ENCODE peak calls at places on chromosomes 12 and 14, in nine cellular contexts. H, X, L, A, E, S, M, G and U are unnamed samples.

GRCh38 chr12:42962384-42962783 is 372.8 kb upstream of the PRICKLE1 start:
- DNase-seq in H (no peak), X (no peak), L (no peak), A (no peak), E (no peak), S (no peak), M (no peak), G (no peak), U (no peak)

GRCh38 chr12:53754633-53755261 is 3.0 kb upstream of the CISTR start:
- DNase-seq in H (no peak), X (no peak), L (peak), A (no peak), E (peak), S (no peak), M (no peak), G (no peak), U (no peak)

GRCh38 chr14:44982594-44982993 is 20.6 kb downstream of the TOGARAM1 start:
- DNase-seq in H (no peak), X (no peak), L (no peak), A (no peak), E (no peak), S (no peak), M (no peak), G (no peak), U (no peak)

GRCh38 chr12:70692681-70693288 is 55.6 kb upstream of the PTPRB start:
- DNase-seq in H (no peak), X (no peak), L (no peak), A (no peak), E (peak), S (no peak), M (no peak), G (no peak), U (no peak)

GRCh38 chr12:57765698-57766463 is 997 bp downstream of the CYP27B1 start:
- DNase-seq in H (peak), X (no peak), L (no peak), A (no peak), E (peak), S (no peak), M (no peak), G (no peak), U (no peak)

GRCh38 chr12:29889737-29890136 is 106.0 kb upstream of the TMTC1 start:
- DNase-seq in H (peak), X (peak), L (peak), A (peak), E (peak), S (no peak), M (peak), G (no peak), U (peak)

GRCh38 chr14:50668008-50668851 is at the start of gene SAV1:
- DNase-seq in H (peak), X (peak), L (peak), A (peak), E (peak), S (peak), M (peak), G (no peak), U (no peak)

GRCh38 chr12:52164624-52165023 is 27.2 kb downstream of the KRT80 start:
- DNase-seq in H (no peak), X (no peak), L (no peak), A (no peak), E (peak), S (no peak), M (no peak), G (no peak), U (no peak)

GRCh38 chr14:72898448-72898847 is 4.5 kb upstream of the DPF3 start:
- DNase-seq in H (no peak), X (no peak), L (no peak), A (no peak), E (no peak), S (no peak), M (no peak), G (no peak), U (no peak)

GRCh38 chr12:49947593-49948226 is 2.8 kb upstream of the AQP2 start:
- DNase-seq in H (no peak), X (no peak), L (no peak), A (no peak), E (no peak), S (no peak), M (no peak), G (no peak), U (no peak)

GRCh38 chr12:26056335-26056734 is 68.5 kb downstream of the BHLHE41 start:
- DNase-seq in H (peak), X (no peak), L (no peak), A (no peak), E (peak), S (no peak), M (no peak), G (no peak), U (no peak)

GRCh38 chr12:40646456-40646855 is 45.8 kb upstream of the CNTN1 start:
- DNase-seq in H (no peak), X (no peak), L (no peak), A (no peak), E (no peak), S (no peak), M (no peak), G (no peak), U (no peak)

GRCh38 chr12:89325495-89325894 is 26.8 kb downstream of the DUSP6 start:
- DNase-seq in H (no peak), X (no peak), L (no peak), A (no peak), E (no peak), S (no peak), M (no peak), G (no peak), U (no peak)

GRCh38 chr12:189622-189962 is 24.4 kb downstream of the SLC6A12 start:
- DNase-seq in H (no peak), X (no peak), L (no peak), A (no peak), E (no peak), S (no peak), M (no peak), G (no peak), U (no peak)

GRCh38 chr12:122161682-122162081 is 12.3 kb downstream of the IL31 start:
- DNase-seq in H (no peak), X (no peak), L (no peak), A (no peak), E (no peak), S (no peak), M (no peak), G (no peak), U (no peak)

GRCh38 chr12:8057839-8058238 is 8.3 kb downstream of the C3AR1 start:
- DNase-seq in H (no peak), X (no peak), L (no peak), A (no peak), E (no peak), S (no peak), M (no peak), G (no peak), U (no peak)

GRCh38 chr12:11717533-11717961 is 68.1 kb downstream of the ETV6 start:
- DNase-seq in H (no peak), X (no peak), L (no peak), A (no peak), E (no peak), S (no peak), M (no peak), G (no peak), U (no peak)

GRCh38 chr12:8577879-8578278 is 34.8 kb downstream of the AICDA start:
- DNase-seq in H (no peak), X (no peak), L (no peak), A (no peak), E (no peak), S (no peak), M (no peak), G (no peak), U (no peak)

GRCh38 chr14:73741386-73741875 is 27.2 kb upstream of the PNMA1 start:
- DNase-seq in H (peak), X (no peak), L (peak), A (no peak), E (no peak), S (no peak), M (peak), G (peak), U (peak)

GRCh38 chr12:102811125-102811737 is 105.8 kb downstream of the PAH start:
- DNase-seq in H (peak), X (peak), L (peak), A (peak), E (peak), S (no peak), M (no peak), G (peak), U (no peak)

GRCh38 chr12:6961695-6962284 is 8.7 kb downstream of the PHB2 start:
- DNase-seq in H (peak), X (peak), L (peak), A (peak), E (peak), S (no peak), M (peak), G (peak), U (peak)

GRCh38 chr14:53894456-53894855 is 62.2 kb downstream of the BMP4 start:
- DNase-seq in H (no peak), X (no peak), L (no peak), A (no peak), E (no peak), S (no peak), M (no peak), G (peak), U (no peak)

GRCh38 chr12:121184425-121184824 is 25.5 kb upstream of the P2RX4 start:
- DNase-seq in H (no peak), X (no peak), L (no peak), A (no peak), E (peak), S (no peak), M (no peak), G (peak), U (no peak)

GRCh38 chr12:92297932-92298681 is 152.5 kb upstream of the BTG1 start:
- DNase-seq in H (no peak), X (no peak), L (no peak), A (no peak), E (no peak), S (no peak), M (peak), G (no peak), U (no peak)

GRCh38 chr14:88630565-88630964 is 67.7 kb downstream of the ZC3H14 start:
- DNase-seq in H (no peak), X (no peak), L (no peak), A (no peak), E (no peak), S (no peak), M (no peak), G (no peak), U (no peak)

GRCh38 chr12:40775681-40776080 is 83.4 kb downstream of the CNTN1 start:
- DNase-seq in H (no peak), X (no peak), L (no peak), A (no peak), E (no peak), S (no peak), M (no peak), G (no peak), U (no peak)

GRCh38 chr14:88765130-88765529 is 27.6 kb downstream of the EML5 start:
- DNase-seq in H (no peak), X (no peak), L (no peak), A (no peak), E (no peak), S (no peak), M (no peak), G (no peak), U (peak)

GRCh38 chr12:31768046-31768445 is 39.2 kb upstream of the AMN1 start:
- DNase-seq in H (no peak), X (no peak), L (no peak), A (no peak), E (peak), S (no peak), M (no peak), G (no peak), U (no peak)

GRCh38 chr12:85036241-85036707 is at the start of the genes LRRIQ1 and TSPAN19:
- DNase-seq in H (peak), X (peak), L (peak), A (peak), E (peak), S (peak), M (peak), G (peak), U (peak)

GRCh38 chr12:43590307-43590706 is 38.3 kb upstream of the ADAMTS20 start:
- DNase-seq in H (no peak), X (no peak), L (no peak), A (no peak), E (no peak), S (no peak), M (no peak), G (no peak), U (no peak)

GRCh38 chr14:31933716-31934115 is 143.4 kb upstream of the ARHGAP5 start:
- DNase-seq in H (no peak), X (no peak), L (no peak), A (no peak), E (peak), S (no peak), M (no peak), G (no peak), U (no peak)

GRCh38 chr12:115885040-115885439 is 392.5 kb downstream of the MED13L start:
- DNase-seq in H (no peak), X (no peak), L (no peak), A (no peak), E (no peak), S (no peak), M (no peak), G (no peak), U (no peak)